ENCODE peak calls at places on chromosomes 4 and X, in four cellular contexts. V, E, O and G are unnamed samples.

GRCh38 chr4:148998719-148999118 is 556.5 kb upstream of the NR3C2 start:
- DNase-seq in V (no peak), E (no peak), O (peak), G (no peak)

GRCh38 chr4:136803430-136803829 is 728.9 kb downstream of the PCDH18 start:
- DNase-seq in V (no peak), E (no peak), O (no peak), G (no peak)

GRCh38 chr4:27251788-27252187 is 391.1 kb downstream of the STIM2 start:
- DNase-seq in V (no peak), E (no peak), O (no peak), G (no peak)

GRCh38 chr4:121227254-121227867 is 63.2 kb upstream of the TNIP3 start:
- DNase-seq in V (no peak), E (no peak), O (no peak), G (no peak)

GRCh38 chr4:122584517-122584916 is 36.3 kb downstream of the IL21 start:
- DNase-seq in V (peak), E (peak), O (no peak), G (no peak)

GRCh38 chr4:189322426-189322825 is 618.2 kb upstream of the FRG1 start:
- DNase-seq in V (no peak), E (no peak), O (no peak), G (no peak)

GRCh38 chr4:55386073-55386472 is 9.7 kb upstream of the TMEM165 start:
- DNase-seq in V (peak), E (peak), O (no peak), G (no peak)

GRCh38 chrX:141214216-141214615 is 28.1 kb downstream of the SPANXC start:
- DNase-seq in V (no peak), E (no peak), O (no peak), G (no peak)

GRCh38 chrX:31337332-31337731 is 265.5 kb upstream of the FTHL17 start:
- DNase-seq in V (no peak), E (no peak), O (no peak), G (no peak)

GRCh38 chrX:80810365-80810978 is 795 bp upstream of the BRWD3 start:
- DNase-seq in V (peak), E (peak), O (no peak), G (no peak)

GRCh38 chr4:65623509-65623908 is 46.8 kb downstream of the EPHA5 start:
- DNase-seq in V (peak), E (peak), O (no peak), G (no peak)

GRCh38 chr4:14168919-14169318 is 541.4 kb upstream of the BOD1L1 start:
- DNase-seq in V (peak), E (peak), O (no peak), G (peak)

GRCh38 chrX:15319075-15319474 is 3.6 kb upstream of the ASB11 start:
- DNase-seq in V (no peak), E (no peak), O (no peak), G (no peak)

GRCh38 chr4:147311956-147312355 is 168.9 kb upstream of the EDNRA start:
- DNase-seq in V (no peak), E (no peak), O (no peak), G (no peak)

GRCh38 chr4:76017056-76017686 is 6.1 kb downstream of the CXCL10 start:
- DNase-seq in V (no peak), E (no peak), O (no peak), G (no peak)

GRCh38 chr4:14152834-14153519 is 525.5 kb upstream of the BOD1L1 start:
- DNase-seq in V (no peak), E (no peak), O (no peak), G (no peak)

GRCh38 chr4:150117629-150118028 is 39.4 kb downstream of the DCLK2 start:
- DNase-seq in V (no peak), E (peak), O (no peak), G (no peak)

GRCh38 chr4:163493643-163494359 is 689 bp upstream of the TMA16 start:
- DNase-seq in V (no peak), E (no peak), O (no peak), G (no peak)

GRCh38 chr4:85825937-85826678 is 351.2 kb downstream of the ARHGAP24 start:
- DNase-seq in V (peak), E (peak), O (no peak), G (peak)

GRCh38 chr4:184362338-184362737 is 112.0 kb downstream of the IRF2 start:
- DNase-seq in V (no peak), E (peak), O (no peak), G (no peak)